ENCODE peak calls at places on chromosomes 2 and 18, in five cellular contexts. B is fibroblast of lung, X is astrocyte, G is mesendoderm, O is SK-N-SH. Z is an unnamed sample. For H3K4me1, the result is how much of the 10 kb centered on the place peaks cover.

GRCh38 chr18:50439460-50440015 is 64.7 kb downstream of the SKA1 start:
- DNase-seq in B (no peak), X (no peak), G (no peak), O (no peak), Z (no peak)

GRCh38 chr2:54149623-54150501 is 34.4 kb downstream of the ACYP2 start:
- DNase-seq in B (peak), X (no peak), G (no peak), O (no peak), Z (peak)

GRCh38 chr2:20532634-20533437 is 86.0 kb downstream of the RHOB start:
- DNase-seq in B (no peak), X (no peak), G (peak), O (no peak), Z (peak)

GRCh38 chr2:150404147-150404546 is 83.3 kb downstream of the RND3 start:
- DNase-seq in B (no peak), X (no peak), G (no peak), O (no peak), Z (no peak)

GRCh38 chr2:46655551-46656436 is 176.4 kb downstream of the TMEM247 start:
- DNase-seq in B (peak), X (peak), G (no peak), O (no peak), Z (no peak)

GRCh38 chr18:48330016-48330991 is 78.9 kb downstream of the ZBTB7C start:
- DNase-seq in B (peak), X (peak), G (no peak), O (no peak), Z (peak)

GRCh38 chr2:79860233-79861058 is 347.6 kb downstream of the CTNNA2 start:
- DNase-seq in B (peak), X (peak), G (peak), O (peak), Z (peak)

GRCh38 chr2:226087051-226087450 is 687.5 kb downstream of the NYAP2 start:
- DNase-seq in B (no peak), X (no peak), G (no peak), O (no peak), Z (no peak)

GRCh38 chr2:36380624-36381481 is 25.3 kb downstream of the CRIM1 start:
- DNase-seq in B (no peak), X (no peak), G (peak), O (peak), Z (no peak)

GRCh38 chr2:226703501-226703900 is 96.1 kb downstream of the IRS1 start:
- DNase-seq in B (no peak), X (no peak), G (no peak), O (no peak), Z (no peak)

GRCh38 chr18:50158866-50159653 is 35.9 kb downstream of the MYO5B start:
- DNase-seq in B (no peak), X (no peak), G (no peak), O (no peak), Z (no peak)

GRCh38 chr18:72543362-72544055 is 633 bp downstream of the CBLN2 start:
- DNase-seq in B (no peak), X (no peak), G (peak), O (peak), Z (peak)

GRCh38 chr2:47907097-47907781 is 941 bp upstream of the FBXO11 start:
- DNase-seq in B (no peak), X (no peak), G (peak), O (no peak), Z (no peak)

GRCh38 chr2:61288070-61288841 is 126.3 kb downstream of the C2orf74 start:
- DNase-seq in B (peak), X (no peak), G (peak), O (no peak), Z (peak)

GRCh38 chr2:72945450-72946019 is 28.2 kb downstream of the EMX1 start:
- DNase-seq in B (no peak), X (no peak), G (no peak), O (no peak), Z (no peak)

GRCh38 chr18:44342167-44342566 is 338.5 kb upstream of the SETBP1 start:
- DNase-seq in B (peak), X (peak), G (no peak), O (no peak), Z (no peak)

DNA sequence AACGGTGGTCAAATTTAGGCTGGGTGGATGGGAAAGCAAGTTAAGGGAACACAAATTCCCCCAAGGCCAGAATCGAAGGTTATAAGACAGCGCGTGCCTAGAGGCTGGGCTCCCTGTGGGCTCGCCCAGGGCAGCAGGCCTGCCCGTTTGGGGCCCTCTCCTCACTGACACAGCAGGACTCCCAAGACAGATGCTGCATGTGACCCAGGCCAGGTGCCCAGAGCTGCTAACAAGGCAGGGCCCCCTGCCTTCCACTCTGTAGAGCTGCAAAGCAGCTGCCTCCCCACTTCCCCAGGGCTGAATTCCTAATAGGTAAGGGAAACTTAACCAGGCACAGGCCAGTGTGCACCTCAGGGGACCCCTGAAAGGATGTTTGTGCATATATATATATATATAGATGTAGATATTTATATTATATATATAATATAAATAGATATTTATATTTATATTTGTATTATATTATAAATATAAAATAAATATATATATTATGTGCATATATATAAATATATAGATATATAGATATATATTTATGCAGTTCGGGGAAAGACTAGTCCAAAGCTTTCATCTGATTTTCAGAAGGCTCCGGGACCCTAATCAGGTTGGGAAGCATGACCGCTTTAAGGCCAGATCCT is 43.7 kb downstream of the TMEM37 start:
- DNase-seq in B (no peak), X (no peak), G (peak), O (no peak), Z (no peak)
- H3K9ac ChIP-seq in B (no peak), X (no peak), G (peak), O (no peak), Z (no peak)

DNA sequence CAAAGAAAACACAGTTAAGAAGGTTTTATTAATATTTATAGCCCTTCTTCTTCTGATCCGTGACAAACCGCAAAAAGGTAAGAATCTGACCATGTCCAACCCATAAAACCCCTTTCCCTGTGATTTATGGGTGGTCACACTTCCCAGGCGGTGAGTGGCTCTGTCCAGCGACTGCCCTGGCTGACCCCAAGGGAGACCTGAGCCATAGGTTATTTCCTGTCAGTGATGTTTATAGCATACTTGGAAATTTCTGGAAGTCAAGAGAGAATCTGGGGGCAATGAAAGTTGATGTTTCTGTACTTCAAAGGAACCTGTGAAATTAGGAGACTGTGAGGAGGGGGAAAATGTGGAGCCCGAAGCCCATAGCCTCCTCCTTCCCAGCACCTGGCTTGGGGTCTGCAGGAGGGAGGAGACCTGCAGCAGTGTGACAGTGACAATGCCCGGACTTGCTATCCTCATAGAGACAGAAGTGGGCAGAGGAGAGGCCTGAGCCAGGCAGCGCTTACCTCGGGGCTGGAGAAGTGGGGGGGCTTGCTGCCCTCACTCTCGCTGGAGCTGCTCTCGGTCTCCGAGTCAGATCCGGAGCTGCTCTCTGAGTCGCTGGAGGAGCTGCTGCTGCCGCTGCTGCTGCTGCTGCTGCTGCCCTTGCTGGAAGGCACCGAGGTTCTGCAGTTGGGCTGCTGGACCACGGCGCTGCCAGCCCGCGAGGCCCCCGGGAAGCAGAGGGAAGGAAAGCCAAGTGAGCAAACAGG is 111.3 kb upstream of the REV1 start:
- DNase-seq in B (peak), X (peak), G (no peak), O (peak), Z (no peak)
- H3K4me1 ChIP-seq in B (under half), X (under half), G (under half), O (under half), Z (under half)

GRCh38 chr18:69774831-69775230 is 172.8 kb downstream of the CD226 start:
- DNase-seq in B (no peak), X (no peak), G (no peak), O (no peak), Z (peak)

GRCh38 chr18:69777248-69777647 is 170.4 kb downstream of the CD226 start:
- DNase-seq in B (no peak), X (no peak), G (no peak), O (no peak), Z (no peak)

DNA sequence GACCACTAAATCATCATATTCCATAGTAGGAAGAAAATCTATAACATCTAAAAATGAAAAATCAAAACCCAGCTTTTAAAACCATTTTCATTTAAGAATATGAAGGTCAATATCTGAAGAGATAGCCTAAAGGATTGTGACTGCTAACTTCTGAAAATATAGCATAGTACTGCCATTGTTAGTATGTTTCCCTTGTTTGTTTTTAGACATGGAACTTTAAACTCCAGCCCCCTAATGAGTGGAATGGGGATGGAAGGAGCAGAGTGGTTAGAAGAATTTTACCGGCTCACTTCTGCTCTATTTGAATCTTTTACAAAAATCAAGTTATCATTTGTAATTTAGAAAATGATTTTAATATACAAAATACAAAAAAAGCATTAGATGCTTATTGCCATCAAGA is 169.0 kb downstream of the CD226 start:
- DNase-seq in B (no peak), X (no peak), G (no peak), O (no peak), Z (no peak)
- H3K4me3 ChIP-seq in B (no peak), X (no peak), G (no peak), O (no peak), Z (no peak)

DNA sequence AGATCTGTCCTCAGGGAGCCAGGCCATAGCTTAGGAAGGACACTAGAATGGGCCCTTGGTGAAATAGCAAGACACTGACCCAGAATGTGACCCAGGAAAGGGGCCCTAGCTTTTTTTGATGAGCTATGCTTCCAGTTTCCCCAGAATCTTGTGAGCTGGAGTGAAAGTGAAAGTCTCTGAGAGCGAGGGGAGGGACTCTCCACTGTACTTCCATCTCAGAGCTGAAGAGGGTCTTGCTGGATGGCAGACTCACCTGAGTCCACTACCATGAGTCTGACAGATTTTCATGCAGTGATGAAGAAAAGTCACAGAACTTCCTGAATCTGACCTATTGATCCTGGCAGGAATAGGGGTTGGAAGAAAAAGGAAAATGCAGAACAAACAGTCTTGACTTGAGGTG is 3.1 kb downstream of the ARHGAP25 start:
- DNase-seq in B (no peak), X (no peak), G (no peak), O (no peak), Z (no peak)
- H3K9ac ChIP-seq in B (no peak), X (no peak), G (no peak), O (no peak), Z (no peak)

Z was measured in adipocyte.